ENCODE peak calls at places on chromosomes 11 and 22, in five cellular contexts. One of them, this sample, is unnamed.
A peak's percentile ranks its signal among the peaks of the same experiment; 100 is the strongest.

GRCh38 chr11:12900496-12900895 is 108.6 kb upstream of the RASSF10 start:
- DNase-seq in cardiac fibroblast: peak; percentile 97
- DNase-seq in activated effector memory CD4-positive, alpha-beta T cell treated with Interleukin-2 at 50 U/mL for 16 hours: no peak
- DNase-seq in H54: peak; percentile 40
- DNase-seq in midbrain: no peak
- DNase-seq in this sample: peak; percentile 54

GRCh38 chr11:93846411-93846810 is 4.0 kb downstream of the VSTM5 start:
- DNase-seq in H54: no peak
- DNase-seq in activated effector memory CD4-positive, alpha-beta T cell treated with Interleukin-2 at 50 U/mL for 16 hours: no peak
- DNase-seq in cardiac fibroblast: peak; percentile 27
- DNase-seq in midbrain: no peak
- DNase-seq in this sample: no peak

GRCh38 chr11:82906236-82906635 is 4.7 kb downstream of the DDIAS start:
- DNase-seq in activated effector memory CD4-positive, alpha-beta T cell treated with Interleukin-2 at 50 U/mL for 16 hours: no peak
- DNase-seq in H54: no peak
- DNase-seq in midbrain: peak; percentile 33
- DNase-seq in cardiac fibroblast: peak; percentile 56
- DNase-seq in this sample: peak; percentile 65

GRCh38 chr22:22984967-22985366 is 85.4 kb upstream of the GNAZ start:
- DNase-seq in midbrain: no peak
- DNase-seq in H54: no peak
- DNase-seq in cardiac fibroblast: no peak
- DNase-seq in activated effector memory CD4-positive, alpha-beta T cell treated with Interleukin-2 at 50 U/mL for 16 hours: no peak
- DNase-seq in this sample: no peak

GRCh38 chr22:37904572-37905533 is 1.2 kb upstream of the MICALL1 start:
- DNase-seq in activated effector memory CD4-positive, alpha-beta T cell treated with Interleukin-2 at 50 U/mL for 16 hours: no peak
- DNase-seq in midbrain: peak; percentile 68
- DNase-seq in cardiac fibroblast: peak; percentile 100
- DNase-seq in H54: peak; percentile 83
- DNase-seq in this sample: peak; percentile 98

GRCh38 chr22:18001040-18001893 is 23.1 kb downstream of the MICAL3 start:
- DNase-seq in activated effector memory CD4-positive, alpha-beta T cell treated with Interleukin-2 at 50 U/mL for 16 hours: peak; percentile 54
- DNase-seq in H54: peak; percentile 86
- DNase-seq in midbrain: peak; percentile 95
- DNase-seq in cardiac fibroblast: peak; percentile 99
- DNase-seq in this sample: peak; percentile 96

GRCh38 chr11:107719062-107719461 is 7.2 kb upstream of the SLN start:
- DNase-seq in midbrain: no peak
- DNase-seq in H54: no peak
- DNase-seq in activated effector memory CD4-positive, alpha-beta T cell treated with Interleukin-2 at 50 U/mL for 16 hours: no peak
- DNase-seq in cardiac fibroblast: no peak
- DNase-seq in this sample: no peak

GRCh38 chr11:47433991-47434786 is 8.0 kb upstream of the PSMC3 start:
- DNase-seq in midbrain: peak; percentile 41
- DNase-seq in activated effector memory CD4-positive, alpha-beta T cell treated with Interleukin-2 at 50 U/mL for 16 hours: no peak
- DNase-seq in H54: no peak
- DNase-seq in cardiac fibroblast: peak; percentile 57
- DNase-seq in this sample: no peak

GRCh38 chr11:34439521-34440258 is 956 bp downstream of the CAT start:
- DNase-seq in cardiac fibroblast: no peak
- DNase-seq in midbrain: no peak
- DNase-seq in activated effector memory CD4-positive, alpha-beta T cell treated with Interleukin-2 at 50 U/mL for 16 hours: no peak
- DNase-seq in H54: no peak
- DNase-seq in this sample: peak; percentile 40

GRCh38 chr22:44219101-44219870 is 38.6 kb downstream of the PARVG start:
- DNase-seq in activated effector memory CD4-positive, alpha-beta T cell treated with Interleukin-2 at 50 U/mL for 16 hours: no peak
- DNase-seq in cardiac fibroblast: no peak
- DNase-seq in midbrain: no peak
- DNase-seq in H54: no peak
- DNase-seq in this sample: no peak

GRCh38 chr11:115505165-115505564 is 950 bp upstream of the CADM1 start:
- DNase-seq in cardiac fibroblast: no peak
- DNase-seq in activated effector memory CD4-positive, alpha-beta T cell treated with Interleukin-2 at 50 U/mL for 16 hours: no peak
- DNase-seq in midbrain: no peak
- DNase-seq in H54: no peak
- DNase-seq in this sample: no peak

GRCh38 chr11:65384301-65384889 is 1.9 kb upstream of the SLC25A45 start:
- DNase-seq in cardiac fibroblast: peak; percentile 62
- DNase-seq in activated effector memory CD4-positive, alpha-beta T cell treated with Interleukin-2 at 50 U/mL for 16 hours: no peak
- DNase-seq in midbrain: no peak
- DNase-seq in H54: no peak
- DNase-seq in this sample: no peak

GRCh38 chr11:116062526-116063171 is 558.4 kb upstream of the CADM1 start:
- DNase-seq in cardiac fibroblast: no peak
- DNase-seq in activated effector memory CD4-positive, alpha-beta T cell treated with Interleukin-2 at 50 U/mL for 16 hours: no peak
- DNase-seq in H54: no peak
- DNase-seq in midbrain: no peak
- DNase-seq in this sample: peak; percentile 2

GRCh38 chr11:17443423-17443822 is 33.2 kb downstream of the ABCC8 start:
- DNase-seq in midbrain: no peak
- DNase-seq in activated effector memory CD4-positive, alpha-beta T cell treated with Interleukin-2 at 50 U/mL for 16 hours: no peak
- DNase-seq in cardiac fibroblast: no peak
- DNase-seq in H54: no peak
- DNase-seq in this sample: no peak

This sample was measured in kidney glomerular epithelial cell.